ENCODE peak calls at places on chromosomes 16 and 17, in six cellular contexts. Z is thoracic aorta; S is AG09319; M is activated CD4-positive, alpha-beta T cell treated with anti-CD3 and anti-CD28 coated beads for 48 hours; Y is mucosa of descending colon; R is stimulated activated CD8-positive, alpha-beta memory T cell treated with anti-CD3 and anti-CD28 coated beads, Interleukin-4, amount 100 ng/mL, for 1 hour. X is an unnamed sample.

GRCh38 chr16:6105115-6105514 is 1007.5 kb upstream of the EEF2KMT start:
- DNase-seq in Z (no peak), S (no peak), M (no peak), Y (no peak), R (no peak), X (no peak)

GRCh38 chr16:73080931-73081330 is 33.0 kb upstream of the ZFHX3 start:
- DNase-seq in Z (no peak), S (no peak), M (no peak), Y (no peak), R (no peak), X (no peak)

GRCh38 chr17:80003969-80004368 is 31.7 kb downstream of the TBC1D16 start:
- DNase-seq in Z (no peak), S (no peak), M (no peak), Y (no peak), R (no peak), X (no peak)

GRCh38 chr17:80109713-80110446 is 8.5 kb downstream of the GAA start:
- DNase-seq in Z (no peak), S (no peak), M (no peak), Y (no peak), R (no peak), X (no peak)

GRCh38 chr16:73041644-73042043 is 6.3 kb downstream of the ZFHX3 start:
- DNase-seq in Z (no peak), S (no peak), M (no peak), Y (no peak), R (no peak), X (no peak)

GRCh38 chr16:53651357-53651756 is 52.3 kb downstream of the RPGRIP1L start:
- DNase-seq in Z (no peak), S (no peak), M (no peak), Y (no peak), R (no peak), X (no peak)

GRCh38 chr16:1177750-1178149 is 24.8 kb downstream of the CACNA1H start:
- DNase-seq in Z (no peak), S (no peak), M (no peak), Y (no peak), R (no peak), X (no peak)

GRCh38 chr17:79420318-79421243 is 190.3 kb downstream of the RBFOX3 start:
- DNase-seq in Z (no peak), S (no peak), M (peak; percentile 70), Y (no peak), R (no peak), X (no peak)

GRCh38 chr17:304461-304860 is 48.1 kb downstream of the RPH3AL start:
- DNase-seq in Z (no peak), S (no peak), M (no peak), Y (peak; percentile 47), R (no peak), X (no peak)

GRCh38 chr16:27784351-27785306 is 234.7 kb downstream of the KATNIP start:
- DNase-seq in Z (no peak), S (no peak), M (no peak), Y (no peak), R (no peak), X (no peak)

GRCh38 chr17:66578781-66579489 is 256.0 kb upstream of the CACNG5 start:
- DNase-seq in Z (no peak), S (no peak), M (no peak), Y (no peak), R (no peak), X (no peak)

GRCh38 chr16:30115238-30115637 is 1.9 kb upstream of the GDPD3 start:
- DNase-seq in Z (no peak), S (no peak), M (no peak), Y (peak; percentile 93), R (no peak), X (no peak)

GRCh38 chr17:39096435-39097158 is 54.8 kb downstream of the PLXDC1 start:
- DNase-seq in Z (no peak), S (no peak), M (no peak), Y (no peak), R (peak; percentile 12), X (no peak)

GRCh38 chr16:16871196-16871595 is 492.3 kb downstream of the NPIPA7 start:
- DNase-seq in Z (no peak), S (no peak), M (no peak), Y (no peak), R (no peak), X (no peak)

GRCh38 chr17:45929344-45929743 is 35.0 kb downstream of the MAPT start:
- DNase-seq in Z (no peak), S (no peak), M (no peak), Y (no peak), R (no peak), X (no peak)